ENCODE peak calls at places on chromosomes 2 and 18, in six cellular contexts. One of them, this sample, is unnamed.

GRCh38 chr2:36408198-36408703 is 52.7 kb downstream of the CRIM1 start:
- DNase-seq in epithelial cell of proximal tubule: peak; percentile 50
- DNase-seq in posterior cingulate gyrus: peak; percentile 63
- DNase-seq in mesenchymal stem cell: peak; percentile 87
- DNase-seq in epithelial cell of esophagus: no peak
- DNase-seq in HepG2: no peak
- DNase-seq in this sample: no peak

GRCh38 chr2:43676322-43677050 is at the start of gene C1GALT1C1L:
- DNase-seq in posterior cingulate gyrus: peak; percentile 92
- DNase-seq in mesenchymal stem cell: peak; percentile 13
- DNase-seq in HepG2: peak; percentile 22
- DNase-seq in epithelial cell of esophagus: peak; percentile 51
- DNase-seq in epithelial cell of proximal tubule: no peak
- DNase-seq in this sample: peak; percentile 31

GRCh38 chr2:14558382-14558919 is 74.1 kb upstream of the LRATD1 start:
- DNase-seq in epithelial cell of proximal tubule: no peak
- DNase-seq in HepG2: no peak
- DNase-seq in mesenchymal stem cell: no peak
- DNase-seq in posterior cingulate gyrus: no peak
- DNase-seq in epithelial cell of esophagus: peak; percentile 57
- DNase-seq in this sample: no peak

GRCh38 chr2:85455552-85456090 is 37.1 kb downstream of the SH2D6 start:
- DNase-seq in epithelial cell of esophagus: no peak
- DNase-seq in posterior cingulate gyrus: no peak
- DNase-seq in epithelial cell of proximal tubule: no peak
- DNase-seq in mesenchymal stem cell: no peak
- DNase-seq in HepG2: peak; percentile 44
- DNase-seq in this sample: no peak

GRCh38 chr2:150169230-150169629 is 318.2 kb downstream of the RND3 start:
- DNase-seq in posterior cingulate gyrus: no peak
- DNase-seq in mesenchymal stem cell: peak; percentile 49
- DNase-seq in HepG2: no peak
- DNase-seq in epithelial cell of esophagus: peak; percentile 29
- DNase-seq in epithelial cell of proximal tubule: no peak
- DNase-seq in this sample: peak; percentile 24

GRCh38 chr2:227748079-227748478 is 2.4 kb downstream of the SCYGR8 start:
- DNase-seq in epithelial cell of proximal tubule: no peak
- DNase-seq in mesenchymal stem cell: no peak
- DNase-seq in HepG2: peak; percentile 63
- DNase-seq in posterior cingulate gyrus: no peak
- DNase-seq in epithelial cell of esophagus: peak; percentile 20
- DNase-seq in this sample: no peak

GRCh38 chr2:101409699-101410098 is 22.4 kb upstream of the CREG2 start:
- DNase-seq in epithelial cell of proximal tubule: no peak
- DNase-seq in posterior cingulate gyrus: no peak
- DNase-seq in epithelial cell of esophagus: no peak
- DNase-seq in mesenchymal stem cell: no peak
- DNase-seq in HepG2: no peak
- DNase-seq in this sample: no peak

GRCh38 chr18:48408727-48409590 is at the start of gene ZBTB7C:
- DNase-seq in mesenchymal stem cell: peak; percentile 24
- DNase-seq in posterior cingulate gyrus: peak; percentile 91
- DNase-seq in HepG2: no peak
- DNase-seq in epithelial cell of proximal tubule: no peak
- DNase-seq in epithelial cell of esophagus: peak; percentile 64
- DNase-seq in this sample: no peak

GRCh38 chr2:76558157-76558556 is 847.4 kb upstream of the GCFC2 start:
- DNase-seq in mesenchymal stem cell: no peak
- DNase-seq in HepG2: no peak
- DNase-seq in epithelial cell of esophagus: no peak
- DNase-seq in epithelial cell of proximal tubule: no peak
- DNase-seq in posterior cingulate gyrus: no peak
- DNase-seq in this sample: no peak

GRCh38 chr2:231666171-231667095 is 41.9 kb upstream of the PTMA start:
- DNase-seq in epithelial cell of proximal tubule: no peak
- DNase-seq in epithelial cell of esophagus: peak; percentile 57
- DNase-seq in HepG2: peak; percentile 83
- DNase-seq in posterior cingulate gyrus: peak; percentile 98
- DNase-seq in mesenchymal stem cell: peak; percentile 96
- DNase-seq in this sample: peak; percentile 94

GRCh38 chr2:9573013-9573708 is 17.5 kb upstream of the ADAM17 start:
- DNase-seq in epithelial cell of proximal tubule: no peak
- DNase-seq in mesenchymal stem cell: peak; percentile 53
- DNase-seq in posterior cingulate gyrus: no peak
- DNase-seq in HepG2: no peak
- DNase-seq in epithelial cell of esophagus: no peak
- DNase-seq in this sample: no peak

GRCh38 chr2:95274291-95275150 is at the start of gene PROM2:
- DNase-seq in posterior cingulate gyrus: peak; percentile 78
- DNase-seq in epithelial cell of esophagus: peak; percentile 79
- DNase-seq in HepG2: no peak
- DNase-seq in mesenchymal stem cell: no peak
- DNase-seq in epithelial cell of proximal tubule: no peak
- DNase-seq in this sample: no peak

GRCh38 chr18:49669403-49669802 is 107.5 kb downstream of the LIPG start:
- DNase-seq in posterior cingulate gyrus: no peak
- DNase-seq in HepG2: no peak
- DNase-seq in epithelial cell of proximal tubule: no peak
- DNase-seq in epithelial cell of esophagus: peak; percentile 94
- DNase-seq in mesenchymal stem cell: no peak
- DNase-seq in this sample: no peak

GRCh38 chr18:39647627-39648502 is 2082.3 kb upstream of the CELF4 start:
- DNase-seq in epithelial cell of esophagus: peak; percentile 88
- DNase-seq in posterior cingulate gyrus: no peak
- DNase-seq in HepG2: no peak
- DNase-seq in epithelial cell of proximal tubule: peak; percentile 29
- DNase-seq in mesenchymal stem cell: peak; percentile 51
- DNase-seq in this sample: peak; percentile 86

GRCh38 chr18:3153107-3153704 is 66.6 kb downstream of the MYOM1 start:
- DNase-seq in posterior cingulate gyrus: no peak
- DNase-seq in HepG2: peak; percentile 88
- DNase-seq in mesenchymal stem cell: no peak
- DNase-seq in epithelial cell of esophagus: no peak
- DNase-seq in epithelial cell of proximal tubule: peak; percentile 51
- DNase-seq in this sample: no peak

GRCh38 chr18:25047983-25048382 is 304.0 kb downstream of the ZNF521 start:
- DNase-seq in HepG2: no peak
- DNase-seq in epithelial cell of esophagus: peak; percentile 2
- DNase-seq in posterior cingulate gyrus: no peak
- DNase-seq in mesenchymal stem cell: no peak
- DNase-seq in epithelial cell of proximal tubule: no peak
- DNase-seq in this sample: no peak

GRCh38 chr2:160891353-160891740 is 268.9 kb upstream of the TANK start:
- DNase-seq in epithelial cell of esophagus: no peak
- DNase-seq in mesenchymal stem cell: no peak
- DNase-seq in posterior cingulate gyrus: no peak
- DNase-seq in HepG2: no peak
- DNase-seq in epithelial cell of proximal tubule: no peak
- DNase-seq in this sample: no peak

GRCh38 chr2:186544255-186544675 is 45.6 kb upstream of the ITGAV start:
- DNase-seq in posterior cingulate gyrus: no peak
- DNase-seq in mesenchymal stem cell: peak; percentile 98
- DNase-seq in epithelial cell of esophagus: peak; percentile 93
- DNase-seq in HepG2: peak; percentile 93
- DNase-seq in epithelial cell of proximal tubule: peak; percentile 93
- DNase-seq in this sample: peak; percentile 64

GRCh38 chr18:41617592-41617991 is 337.4 kb upstream of the PIK3C3 start:
- DNase-seq in epithelial cell of proximal tubule: no peak
- DNase-seq in epithelial cell of esophagus: no peak
- DNase-seq in HepG2: no peak
- DNase-seq in posterior cingulate gyrus: no peak
- DNase-seq in mesenchymal stem cell: no peak
- DNase-seq in this sample: no peak

GRCh38 chr2:60677376-60677775 is 78.7 kb upstream of the PAPOLG start:
- DNase-seq in epithelial cell of proximal tubule: no peak
- DNase-seq in mesenchymal stem cell: no peak
- DNase-seq in HepG2: no peak
- DNase-seq in posterior cingulate gyrus: no peak
- DNase-seq in epithelial cell of esophagus: no peak
- DNase-seq in this sample: no peak

GRCh38 chr2:63734510-63734909 is 107.2 kb upstream of the UGP2 start:
- DNase-seq in HepG2: peak; percentile 95
- DNase-seq in epithelial cell of esophagus: no peak
- DNase-seq in epithelial cell of proximal tubule: no peak
- DNase-seq in posterior cingulate gyrus: no peak
- DNase-seq in mesenchymal stem cell: peak; percentile 26
- DNase-seq in this sample: no peak

GRCh38 chr2:133362061-133362476 is 206.2 kb downstream of the NCKAP5 start:
- DNase-seq in epithelial cell of proximal tubule: no peak
- DNase-seq in mesenchymal stem cell: peak; percentile 30
- DNase-seq in epithelial cell of esophagus: peak; percentile 66
- DNase-seq in HepG2: no peak
- DNase-seq in posterior cingulate gyrus: no peak
- DNase-seq in this sample: no peak

GRCh38 chr2:219350938-219351280 is 18.4 kb upstream of the RESP18 start:
- DNase-seq in posterior cingulate gyrus: no peak
- DNase-seq in mesenchymal stem cell: peak; percentile 65
- DNase-seq in HepG2: no peak
- DNase-seq in epithelial cell of proximal tubule: no peak
- DNase-seq in epithelial cell of esophagus: no peak
- DNase-seq in this sample: peak; percentile 35

GRCh38 chr2:926896-927295 is 23.8 kb upstream of the SNTG2 start:
- DNase-seq in HepG2: no peak
- DNase-seq in mesenchymal stem cell: no peak
- DNase-seq in posterior cingulate gyrus: no peak
- DNase-seq in epithelial cell of proximal tubule: no peak
- DNase-seq in epithelial cell of esophagus: no peak
- DNase-seq in this sample: no peak

GRCh38 chr2:163800889-163801498 is 65.2 kb upstream of the FIGN start:
- DNase-seq in mesenchymal stem cell: peak; percentile 76
- DNase-seq in epithelial cell of proximal tubule: no peak
- DNase-seq in epithelial cell of esophagus: peak; percentile 11
- DNase-seq in posterior cingulate gyrus: peak; percentile 66
- DNase-seq in HepG2: no peak
- DNase-seq in this sample: peak; percentile 78

GRCh38 chr18:7070466-7070865 is 47.1 kb downstream of the LAMA1 start:
- DNase-seq in mesenchymal stem cell: no peak
- DNase-seq in epithelial cell of esophagus: no peak
- DNase-seq in epithelial cell of proximal tubule: no peak
- DNase-seq in posterior cingulate gyrus: no peak
- DNase-seq in HepG2: no peak
- DNase-seq in this sample: no peak

GRCh38 chr2:85162746-85163301 is 29.6 kb downstream of the TCF7L1 start:
- DNase-seq in mesenchymal stem cell: peak; percentile 76
- DNase-seq in epithelial cell of esophagus: peak; percentile 36
- DNase-seq in epithelial cell of proximal tubule: no peak
- DNase-seq in HepG2: no peak
- DNase-seq in posterior cingulate gyrus: no peak
- DNase-seq in this sample: no peak

GRCh38 chr2:128413718-128414341 is 95.2 kb upstream of the HS6ST1 start:
- DNase-seq in posterior cingulate gyrus: peak; percentile 24
- DNase-seq in HepG2: no peak
- DNase-seq in epithelial cell of esophagus: no peak
- DNase-seq in mesenchymal stem cell: no peak
- DNase-seq in epithelial cell of proximal tubule: no peak
- DNase-seq in this sample: no peak

GRCh38 chr2:151053661-151053990 is 208.0 kb downstream of the RBM43 start:
- DNase-seq in epithelial cell of proximal tubule: no peak
- DNase-seq in epithelial cell of esophagus: peak; percentile 51
- DNase-seq in posterior cingulate gyrus: no peak
- DNase-seq in HepG2: no peak
- DNase-seq in mesenchymal stem cell: no peak
- DNase-seq in this sample: no peak

GRCh38 chr2:240873098-240873788 is 4.6 kb downstream of the AGXT start:
- DNase-seq in epithelial cell of esophagus: no peak
- DNase-seq in posterior cingulate gyrus: peak; percentile 63
- DNase-seq in epithelial cell of proximal tubule: no peak
- DNase-seq in mesenchymal stem cell: no peak
- DNase-seq in HepG2: no peak
- DNase-seq in this sample: no peak

GRCh38 chr2:98148968-98149697 is 62.2 kb downstream of the VWA3B start:
- DNase-seq in epithelial cell of proximal tubule: no peak
- DNase-seq in mesenchymal stem cell: peak; percentile 28
- DNase-seq in posterior cingulate gyrus: no peak
- DNase-seq in epithelial cell of esophagus: peak; percentile 78
- DNase-seq in HepG2: peak; percentile 71
- DNase-seq in this sample: peak; percentile 17

GRCh38 chr2:10133007-10133647 is 10.6 kb downstream of the RRM2 start:
- DNase-seq in HepG2: no peak
- DNase-seq in posterior cingulate gyrus: no peak
- DNase-seq in epithelial cell of esophagus: no peak
- DNase-seq in mesenchymal stem cell: no peak
- DNase-seq in epithelial cell of proximal tubule: no peak
- DNase-seq in this sample: no peak

GRCh38 chr2:96143848-96144480 is 1.3 kb downstream of the DUSP2 start:
- DNase-seq in epithelial cell of esophagus: peak; percentile 28
- DNase-seq in mesenchymal stem cell: no peak
- DNase-seq in HepG2: no peak
- DNase-seq in epithelial cell of proximal tubule: no peak
- DNase-seq in posterior cingulate gyrus: peak; percentile 92
- DNase-seq in this sample: no peak

GRCh38 chr2:161418715-161419337 is 2.7 kb downstream of the TBR1 start:
- DNase-seq in HepG2: no peak
- DNase-seq in epithelial cell of proximal tubule: no peak
- DNase-seq in epithelial cell of esophagus: no peak
- DNase-seq in posterior cingulate gyrus: peak; percentile 80
- DNase-seq in mesenchymal stem cell: peak; percentile 53
- DNase-seq in this sample: no peak

GRCh38 chr2:79552653-79553052 is 39.8 kb downstream of the CTNNA2 start:
- DNase-seq in mesenchymal stem cell: no peak
- DNase-seq in posterior cingulate gyrus: no peak
- DNase-seq in HepG2: no peak
- DNase-seq in epithelial cell of proximal tubule: no peak
- DNase-seq in epithelial cell of esophagus: no peak
- DNase-seq in this sample: no peak

This sample was measured in GM04504.